ENCODE peak calls at places on chromosomes 16 and 17, in four cellular contexts. Q is foreskin fibroblast, E is GM13977, B is iPS-NIHi11. H is an unnamed sample.

GRCh38 chr17:73551756-73552155 is 92.5 kb downstream of the SDK2 start:
- DNase-seq in Q (no peak), E (peak), B (no peak), H (peak)

GRCh38 chr17:8954339-8954738 is 11.2 kb downstream of the PIK3R5 start:
- DNase-seq in Q (no peak), E (no peak), B (peak), H (peak)

GRCh38 chr17:795276-795675 is 13.1 kb downstream of the MRM3 start:
- DNase-seq in Q (no peak), E (peak), B (no peak), H (no peak)

GRCh38 chr16:88856122-88856827 is 472 bp downstream of the GALNS start:
- DNase-seq in Q (no peak), E (no peak), B (peak), H (no peak)

GRCh38 chr17:29867643-29868181 is 62.3 kb downstream of the SSH2 start:
- DNase-seq in Q (no peak), E (no peak), B (no peak), H (no peak)

GRCh38 chr16:22934786-22935185 is 120.8 kb downstream of the HS3ST2 start:
- DNase-seq in Q (no peak), E (no peak), B (no peak), H (no peak)

GRCh38 chr16:84922351-84923135 is 88.8 kb downstream of the ZDHHC7 start:
- DNase-seq in Q (no peak), E (no peak), B (no peak), H (no peak)

GRCh38 chr16:50251375-50252081 is 14.8 kb upstream of the ADCY7 start:
- DNase-seq in Q (peak), E (no peak), B (no peak), H (no peak)

GRCh38 chr17:58969156-58969555 is 137.5 kb downstream of the TRIM37 start:
- DNase-seq in Q (no peak), E (no peak), B (no peak), H (no peak)

GRCh38 chr17:38724337-38724988 is 5.7 kb upstream of the CISD3 start:
- DNase-seq in Q (no peak), E (no peak), B (no peak), H (no peak)

GRCh38 chr17:40550608-40551007 is 14.7 kb downstream of the CCR7 start:
- DNase-seq in Q (peak), E (no peak), B (no peak), H (no peak)

GRCh38 chr16:9541723-9542122 is 450.3 kb downstream of the HAPSTR1 start:
- DNase-seq in Q (no peak), E (no peak), B (no peak), H (no peak)

GRCh38 chr17:6101706-6102105 is 31.5 kb downstream of the WSCD1 start:
- DNase-seq in Q (no peak), E (no peak), B (no peak), H (no peak)

GRCh38 chr16:28876973-28877641 is 1.2 kb upstream of the ATP2A1 start:
- DNase-seq in Q (no peak), E (no peak), B (no peak), H (no peak)

GRCh38 chr17:14923981-14924380 is 341.1 kb downstream of the PMP22 start:
- DNase-seq in Q (peak), E (no peak), B (no peak), H (no peak)

GRCh38 chr16:56610609-56611111 is 2.3 kb downstream of the MT2A start:
- DNase-seq in Q (peak), E (no peak), B (no peak), H (no peak)

GRCh38 chr16:30688701-30689100 is 10.3 kb upstream of the SRCAP start:
- DNase-seq in Q (no peak), E (no peak), B (no peak), H (no peak)

GRCh38 chr16:10685709-10686108 is 9.0 kb downstream of the TEKT5 start:
- DNase-seq in Q (no peak), E (no peak), B (no peak), H (no peak)

H was measured in GM10248.